ENCODE peak calls at places on chromosome 2, in six cellular contexts. W is endothelial cell of umbilical vein, R is A549, M is K562, J is HepG2, P is GM12878. T is an unnamed sample.

GRCh38 chr2:228590681-228591080 is 409.2 kb upstream of the SPHKAP start:
- DNase-seq in W (no peak), R (no peak), M (no peak), J (no peak), P (peak; percentile 84), T (no peak)

GRCh38 chr2:43266692-43267091 is 40.3 kb upstream of the ZFP36L2 start:
- DNase-seq in W (no peak), R (no peak), M (no peak), J (no peak), P (no peak), T (peak; percentile 48)

GRCh38 chr2:239178484-239178883 is 222.3 kb downstream of the HDAC4 start:
- DNase-seq in W (no peak), R (no peak), M (no peak), J (no peak), P (no peak), T (no peak)

GRCh38 chr2:174024524-174025270 is 59.5 kb upstream of the SP3 start:
- DNase-seq in W (no peak), R (no peak), M (no peak), J (no peak), P (no peak), T (no peak)

GRCh38 chr2:160169401-160169918 is 30.6 kb downstream of the ITGB6 start:
- DNase-seq in W (no peak), R (no peak), M (no peak), J (no peak), P (no peak), T (no peak)

GRCh38 chr2:194301946-194302345 is 1355.1 kb upstream of the SLC39A10 start:
- DNase-seq in W (no peak), R (no peak), M (no peak), J (no peak), P (no peak), T (no peak)

GRCh38 chr2:113200236-113200635 is 26.5 kb downstream of the PSD4 start:
- DNase-seq in W (no peak), R (peak; percentile 53), M (no peak), J (no peak), P (no peak), T (peak; percentile 35)

GRCh38 chr2:23244656-23245055 is 140.3 kb upstream of the KLHL29 start:
- DNase-seq in W (no peak), R (no peak), M (no peak), J (no peak), P (no peak), T (no peak)

GRCh38 chr2:121237980-121238665 is 46.9 kb downstream of the TFCP2L1 start:
- DNase-seq in W (no peak), R (peak; percentile 20), M (no peak), J (no peak), P (no peak), T (no peak)

GRCh38 chr2:150424361-150424760 is 63.1 kb downstream of the RND3 start:
- DNase-seq in W (peak; percentile 54), R (no peak), M (no peak), J (no peak), P (no peak), T (no peak)

GRCh38 chr2:137910641-137911040 is 53.6 kb upstream of the HNMT start:
- DNase-seq in W (peak; percentile 52), R (peak; percentile 12), M (no peak), J (peak; percentile 55), P (no peak), T (peak; percentile 9)

GRCh38 chr2:201138401-201138970 is 22.5 kb downstream of the CFLAR start:
- DNase-seq in W (no peak), R (no peak), M (no peak), J (no peak), P (no peak), T (no peak)

GRCh38 chr2:170571612-170572011 is 143.5 kb upstream of the SP5 start:
- DNase-seq in W (no peak), R (no peak), M (no peak), J (no peak), P (no peak), T (no peak)

GRCh38 chr2:9462313-9462712 is 12.0 kb upstream of the IAH1 start:
- DNase-seq in W (no peak), R (no peak), M (no peak), J (no peak), P (no peak), T (no peak)

GRCh38 chr2:96470636-96471035 is 34.5 kb downstream of the NEURL3 start:
- DNase-seq in W (peak; percentile 54), R (peak; percentile 55), M (peak; percentile 36), J (no peak), P (no peak), T (no peak)

GRCh38 chr2:144509548-144510205 is 10.2 kb downstream of the ZEB2 start:
- DNase-seq in W (no peak), R (no peak), M (no peak), J (no peak), P (no peak), T (no peak)

GRCh38 chr2:194044321-194044720 is 1612.7 kb upstream of the SLC39A10 start:
- DNase-seq in W (no peak), R (no peak), M (no peak), J (no peak), P (no peak), T (no peak)

GRCh38 chr2:18299423-18300212 is 260.8 kb downstream of the RDH14 start:
- DNase-seq in W (peak; percentile 94), R (peak; percentile 92), M (no peak), J (peak; percentile 71), P (no peak), T (no peak)

GRCh38 chr2:105502625-105503334 is 103.9 kb upstream of the FHL2 start:
- DNase-seq in W (no peak), R (no peak), M (no peak), J (no peak), P (no peak), T (no peak)

GRCh38 chr2:221517362-221518121 is 54.6 kb downstream of the EPHA4 start:
- DNase-seq in W (peak; percentile 72), R (peak; percentile 37), M (no peak), J (no peak), P (peak; percentile 57), T (peak; percentile 35)

GRCh38 chr2:11784747-11785610 is 38.5 kb downstream of the LPIN1 start:
- DNase-seq in W (peak; percentile 49), R (peak; percentile 34), M (peak; percentile 71), J (no peak), P (no peak), T (peak; percentile 64)

GRCh38 chr2:118971245-118972122 is 29.5 kb downstream of the MARCO start:
- DNase-seq in W (no peak), R (no peak), M (no peak), J (no peak), P (no peak), T (no peak)

GRCh38 chr2:12935226-12935625 is 218.5 kb downstream of the TRIB2 start:
- DNase-seq in W (no peak), R (no peak), M (no peak), J (no peak), P (no peak), T (no peak)

GRCh38 chr2:25740810-25741381 is 67.5 kb upstream of the DTNB start:
- DNase-seq in W (no peak), R (no peak), M (no peak), J (no peak), P (no peak), T (peak; percentile 92)

GRCh38 chr2:241479026-241479898 is 29.1 kb downstream of the STK25 start:
- DNase-seq in W (no peak), R (no peak), M (no peak), J (peak; percentile 90), P (no peak), T (no peak)

GRCh38 chr2:241483305-241483704 is 25.1 kb downstream of the STK25 start:
- DNase-seq in W (no peak), R (no peak), M (no peak), J (no peak), P (no peak), T (no peak)

GRCh38 chr2:241482126-241482525 is 26.3 kb downstream of the STK25 start:
- DNase-seq in W (no peak), R (no peak), M (no peak), J (no peak), P (no peak), T (no peak)

GRCh38 chr2:241482556-241482955 is 25.8 kb downstream of the STK25 start:
- DNase-seq in W (no peak), R (no peak), M (no peak), J (no peak), P (no peak), T (no peak)

GRCh38 chr2:241481687-241482086 is 26.7 kb downstream of the STK25 start:
- DNase-seq in W (no peak), R (no peak), M (no peak), J (no peak), P (no peak), T (no peak)
- TF ChIP-seq CTCF in W (no peak), R (no peak), M (peak; percentile 7), J (no peak), P (no peak), T (no peak)

GRCh38 chr2:207423886-207424285 is 105.9 kb upstream of the CREB1 start:
- DNase-seq in W (no peak), R (no peak), M (no peak), J (no peak), P (peak; percentile 74), T (peak; percentile 89)
- TF ChIP-seq MYC in W (no peak), R (no peak), M (no peak), J (no peak), P (no peak), T (peak; percentile 87)

GRCh38 chr2:37744010-37744409 is 72.6 kb upstream of the CDC42EP3 start:
- DNase-seq in W (no peak), R (no peak), M (no peak), J (no peak), P (no peak), T (no peak)
- TF ChIP-seq CTCF in W (no peak), R (no peak), M (no peak), J (no peak), P (no peak), T (no peak)

DNA sequence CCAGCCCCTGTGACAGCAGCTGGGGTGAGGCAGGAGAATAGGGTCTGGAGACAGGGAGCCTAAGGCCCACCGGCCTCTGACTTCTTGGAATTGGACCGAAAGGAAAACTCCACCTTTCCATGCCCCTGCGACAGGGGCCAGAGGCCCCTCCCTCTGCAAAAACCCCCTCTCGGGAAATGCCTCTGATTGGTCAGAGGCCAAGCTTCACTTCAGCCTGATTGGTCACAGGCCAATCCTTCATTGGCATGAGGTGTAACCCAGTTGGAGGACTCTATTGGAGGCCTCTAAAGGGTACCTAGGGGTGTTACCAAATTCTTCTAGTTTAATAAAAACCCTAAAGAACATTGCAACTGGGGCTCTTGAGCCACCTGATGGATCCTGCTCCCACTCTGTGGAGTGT is 5.7 kb upstream of the ACKR3 start:
- DNase-seq in W (no peak), R (no peak), M (no peak), J (no peak), P (no peak), T (no peak)
- TF ChIP-seq MYC in W (no peak), R (no peak), M (no peak), J (no peak), P (no peak), T (no peak)

T was measured in NB4.